ENCODE peak calls at places on chromosomes 12 and 14, in nine cellular contexts. One of them, this sample, is unnamed.

GRCh38 chr12:2411586-2412304 is 359.0 kb downstream of the CACNA1C start:
- DNase-seq in brain microvascular endothelial cell: no peak
- DNase-seq in AG04450: no peak
- DNase-seq in hepatocyte: no peak
- DNase-seq in tibial artery: no peak
- DNase-seq in HepG2: no peak
- DNase-seq in Panc1: no peak
- DNase-seq in fibroblast of villous mesenchyme: no peak
- DNase-seq in cardiac fibroblast: no peak
- DNase-seq in this sample: no peak

GRCh38 chr12:130579231-130579630 is 136.9 kb downstream of the RIMBP2 start:
- DNase-seq in brain microvascular endothelial cell: no peak
- DNase-seq in AG04450: no peak
- DNase-seq in hepatocyte: no peak
- DNase-seq in tibial artery: no peak
- DNase-seq in HepG2: no peak
- DNase-seq in Panc1: no peak
- DNase-seq in fibroblast of villous mesenchyme: no peak
- DNase-seq in cardiac fibroblast: no peak
- DNase-seq in this sample: no peak

GRCh38 chr12:80763874-80764273 is 47.2 kb downstream of the MYF5 start:
- DNase-seq in brain microvascular endothelial cell: peak; percentile 21
- DNase-seq in AG04450: no peak
- DNase-seq in hepatocyte: peak; percentile 66
- DNase-seq in tibial artery: no peak
- DNase-seq in HepG2: peak; percentile 52
- DNase-seq in Panc1: peak; percentile 5
- DNase-seq in fibroblast of villous mesenchyme: peak; percentile 62
- DNase-seq in cardiac fibroblast: peak; percentile 84
- DNase-seq in this sample: no peak

GRCh38 chr14:77593501-77593911 is 22.9 kb downstream of the SPTLC2 start:
- DNase-seq in brain microvascular endothelial cell: no peak
- DNase-seq in AG04450: no peak
- DNase-seq in hepatocyte: no peak
- DNase-seq in tibial artery: no peak
- DNase-seq in HepG2: no peak
- DNase-seq in Panc1: no peak
- DNase-seq in fibroblast of villous mesenchyme: peak; percentile 51
- DNase-seq in cardiac fibroblast: peak; percentile 48
- DNase-seq in this sample: no peak

GRCh38 chr12:132941336-132941954 is 14.7 kb downstream of the ZNF605 start:
- DNase-seq in brain microvascular endothelial cell: no peak
- DNase-seq in AG04450: no peak
- DNase-seq in hepatocyte: no peak
- DNase-seq in tibial artery: no peak
- DNase-seq in HepG2: no peak
- DNase-seq in Panc1: no peak
- DNase-seq in fibroblast of villous mesenchyme: no peak
- DNase-seq in cardiac fibroblast: no peak
- DNase-seq in this sample: no peak

GRCh38 chr14:105201928-105202513 is 20.9 kb upstream of the NUDT14 start:
- DNase-seq in brain microvascular endothelial cell: no peak
- DNase-seq in AG04450: no peak
- DNase-seq in hepatocyte: no peak
- DNase-seq in tibial artery: no peak
- DNase-seq in HepG2: no peak
- DNase-seq in Panc1: no peak
- DNase-seq in fibroblast of villous mesenchyme: no peak
- DNase-seq in cardiac fibroblast: no peak
- DNase-seq in this sample: no peak

GRCh38 chr12:122830517-122831214 is 4.6 kb upstream of the HIP1R start:
- DNase-seq in brain microvascular endothelial cell: peak; percentile 59
- DNase-seq in AG04450: no peak
- DNase-seq in hepatocyte: peak; percentile 48
- DNase-seq in tibial artery: no peak
- DNase-seq in HepG2: no peak
- DNase-seq in Panc1: no peak
- DNase-seq in fibroblast of villous mesenchyme: peak; percentile 89
- DNase-seq in cardiac fibroblast: peak; percentile 97
- DNase-seq in this sample: no peak

GRCh38 chr14:22579218-22579617 is 9.8 kb downstream of the DAD1 start:
- DNase-seq in brain microvascular endothelial cell: no peak
- DNase-seq in AG04450: no peak
- DNase-seq in hepatocyte: no peak
- DNase-seq in tibial artery: no peak
- DNase-seq in HepG2: no peak
- DNase-seq in Panc1: no peak
- DNase-seq in fibroblast of villous mesenchyme: peak; percentile 40
- DNase-seq in cardiac fibroblast: no peak
- DNase-seq in this sample: no peak

GRCh38 chr12:109273354-109273753 is 35.7 kb downstream of the FOXN4 start:
- DNase-seq in brain microvascular endothelial cell: no peak
- DNase-seq in AG04450: no peak
- DNase-seq in hepatocyte: no peak
- DNase-seq in tibial artery: no peak
- DNase-seq in HepG2: no peak
- DNase-seq in Panc1: no peak
- DNase-seq in fibroblast of villous mesenchyme: no peak
- DNase-seq in cardiac fibroblast: no peak
- DNase-seq in this sample: no peak

GRCh38 chr12:96398422-96399080 is 1.7 kb downstream of the CDK17 start:
- DNase-seq in brain microvascular endothelial cell: no peak
- DNase-seq in AG04450: no peak
- DNase-seq in hepatocyte: no peak
- DNase-seq in tibial artery: no peak
- DNase-seq in HepG2: peak; percentile 7
- DNase-seq in Panc1: no peak
- DNase-seq in fibroblast of villous mesenchyme: peak; percentile 37
- DNase-seq in cardiac fibroblast: peak; percentile 37
- DNase-seq in this sample: no peak

GRCh38 chr12:46222642-46223041 is 46.2 kb downstream of the SLC38A1 start:
- DNase-seq in brain microvascular endothelial cell: no peak
- DNase-seq in AG04450: no peak
- DNase-seq in hepatocyte: no peak
- DNase-seq in tibial artery: no peak
- DNase-seq in HepG2: no peak
- DNase-seq in Panc1: no peak
- DNase-seq in fibroblast of villous mesenchyme: no peak
- DNase-seq in cardiac fibroblast: no peak
- DNase-seq in this sample: no peak
- H3K4me3 ChIP-seq in brain microvascular endothelial cell: no peak overlapping the region
- H3K4me3 ChIP-seq in AG04450: no peak overlapping the region
- H3K4me3 ChIP-seq in hepatocyte: no peak overlapping the region
- H3K4me3 ChIP-seq in tibial artery: no peak overlapping the region
- H3K4me3 ChIP-seq in HepG2: no peak overlapping the region
- H3K4me3 ChIP-seq in Panc1: no peak overlapping the region
- H3K4me3 ChIP-seq in fibroblast of villous mesenchyme: no peak overlapping the region
- H3K4me3 ChIP-seq in cardiac fibroblast: no peak overlapping the region
- H3K4me3 ChIP-seq in this sample: no peak overlapping the region

GRCh38 chr14:91253795-91254323 is 9.4 kb upstream of the GPR68 start:
- DNase-seq in brain microvascular endothelial cell: no peak
- DNase-seq in AG04450: no peak
- DNase-seq in hepatocyte: no peak
- DNase-seq in tibial artery: no peak
- DNase-seq in HepG2: no peak
- DNase-seq in Panc1: no peak
- DNase-seq in fibroblast of villous mesenchyme: no peak
- DNase-seq in cardiac fibroblast: no peak
- DNase-seq in this sample: no peak

GRCh38 chr14:91252901-91253794 is 8.6 kb upstream of the GPR68 start:
- DNase-seq in brain microvascular endothelial cell: no peak
- DNase-seq in AG04450: no peak
- DNase-seq in hepatocyte: peak; percentile 61
- DNase-seq in tibial artery: no peak
- DNase-seq in HepG2: no peak
- DNase-seq in Panc1: no peak
- DNase-seq in fibroblast of villous mesenchyme: no peak
- DNase-seq in cardiac fibroblast: no peak
- DNase-seq in this sample: no peak

GRCh38 chr14:91250912-91251311 is 6.4 kb upstream of the GPR68 start:
- DNase-seq in brain microvascular endothelial cell: no peak
- DNase-seq in AG04450: no peak
- DNase-seq in hepatocyte: no peak
- DNase-seq in tibial artery: no peak
- DNase-seq in HepG2: no peak
- DNase-seq in Panc1: no peak
- DNase-seq in fibroblast of villous mesenchyme: no peak
- DNase-seq in cardiac fibroblast: no peak
- DNase-seq in this sample: no peak

GRCh38 chr14:91246051-91246852 is 1.7 kb upstream of the GPR68 start:
- DNase-seq in brain microvascular endothelial cell: no peak
- DNase-seq in AG04450: no peak
- DNase-seq in hepatocyte: no peak
- DNase-seq in tibial artery: no peak
- DNase-seq in HepG2: no peak
- DNase-seq in Panc1: no peak
- DNase-seq in fibroblast of villous mesenchyme: no peak
- DNase-seq in cardiac fibroblast: no peak
- DNase-seq in this sample: no peak

GRCh38 chr14:91249841-91250616 is 5.5 kb upstream of the GPR68 start:
- DNase-seq in brain microvascular endothelial cell: no peak
- DNase-seq in AG04450: no peak
- DNase-seq in hepatocyte: peak; percentile 36
- DNase-seq in tibial artery: no peak
- DNase-seq in HepG2: peak; percentile 41
- DNase-seq in Panc1: no peak
- DNase-seq in fibroblast of villous mesenchyme: no peak
- DNase-seq in cardiac fibroblast: no peak
- DNase-seq in this sample: no peak
- H3K4me3 ChIP-seq in brain microvascular endothelial cell: no peak overlapping the region
- H3K4me3 ChIP-seq in AG04450: no peak overlapping the region
- H3K4me3 ChIP-seq in hepatocyte: no peak overlapping the region
- H3K4me3 ChIP-seq in tibial artery: no peak overlapping the region
- H3K4me3 ChIP-seq in HepG2: no peak overlapping the region
- H3K4me3 ChIP-seq in Panc1: no peak overlapping the region
- H3K4me3 ChIP-seq in fibroblast of villous mesenchyme: no peak overlapping the region
- H3K4me3 ChIP-seq in cardiac fibroblast: no peak overlapping the region
- H3K4me3 ChIP-seq in this sample: no peak overlapping the region

DNA sequence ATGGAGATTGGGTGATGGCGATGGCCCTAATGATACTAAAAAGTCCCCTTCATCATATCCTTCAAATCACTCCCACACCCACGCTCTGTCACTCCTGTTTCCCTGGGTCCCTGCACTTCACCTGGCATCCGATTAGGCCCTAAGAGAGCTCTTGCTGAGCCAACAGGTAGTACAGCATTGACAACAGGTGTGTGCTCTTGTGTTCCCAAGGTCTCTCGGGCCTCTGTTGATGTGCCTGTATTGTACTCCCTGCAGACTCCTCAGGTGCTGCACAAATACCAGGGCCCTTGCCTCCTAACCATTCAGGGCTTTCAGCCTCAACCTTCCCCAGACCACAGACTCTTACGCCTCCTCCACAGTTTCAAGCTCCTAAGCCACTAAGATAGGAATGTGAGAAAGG is 25.8 kb upstream of the VDR start:
- DNase-seq in brain microvascular endothelial cell: no peak
- DNase-seq in AG04450: no peak
- DNase-seq in hepatocyte: no peak
- DNase-seq in tibial artery: no peak
- DNase-seq in HepG2: no peak
- DNase-seq in Panc1: no peak
- DNase-seq in fibroblast of villous mesenchyme: no peak
- DNase-seq in cardiac fibroblast: no peak
- DNase-seq in this sample: no peak
- H3K4me3 ChIP-seq in brain microvascular endothelial cell: no peak overlapping the region
- H3K4me3 ChIP-seq in AG04450: no peak overlapping the region
- H3K4me3 ChIP-seq in hepatocyte: no peak overlapping the region
- H3K4me3 ChIP-seq in tibial artery: no peak overlapping the region
- H3K4me3 ChIP-seq in HepG2: no peak overlapping the region
- H3K4me3 ChIP-seq in Panc1: no peak overlapping the region
- H3K4me3 ChIP-seq in fibroblast of villous mesenchyme: no peak overlapping the region
- H3K4me3 ChIP-seq in cardiac fibroblast: no peak overlapping the region
- H3K4me3 ChIP-seq in this sample: no peak overlapping the region

GRCh38 chr14:69570836-69571330 is 3.8 kb downstream of the CCDC177 start:
- DNase-seq in brain microvascular endothelial cell: no peak
- DNase-seq in AG04450: no peak
- DNase-seq in hepatocyte: no peak
- DNase-seq in tibial artery: no peak
- DNase-seq in HepG2: no peak
- DNase-seq in Panc1: no peak
- DNase-seq in fibroblast of villous mesenchyme: no peak
- DNase-seq in cardiac fibroblast: no peak
- DNase-seq in this sample: no peak
- H3K4me3 ChIP-seq in brain microvascular endothelial cell: no peak overlapping the region
- H3K4me3 ChIP-seq in AG04450: no peak overlapping the region
- H3K4me3 ChIP-seq in hepatocyte: no peak overlapping the region
- H3K4me3 ChIP-seq in tibial artery: no peak overlapping the region
- H3K4me3 ChIP-seq in HepG2: no peak overlapping the region
- H3K4me3 ChIP-seq in Panc1: no peak overlapping the region
- H3K4me3 ChIP-seq in fibroblast of villous mesenchyme: no peak overlapping the region
- H3K4me3 ChIP-seq in cardiac fibroblast: no peak overlapping the region
- H3K4me3 ChIP-seq in this sample: no peak overlapping the region

DNA sequence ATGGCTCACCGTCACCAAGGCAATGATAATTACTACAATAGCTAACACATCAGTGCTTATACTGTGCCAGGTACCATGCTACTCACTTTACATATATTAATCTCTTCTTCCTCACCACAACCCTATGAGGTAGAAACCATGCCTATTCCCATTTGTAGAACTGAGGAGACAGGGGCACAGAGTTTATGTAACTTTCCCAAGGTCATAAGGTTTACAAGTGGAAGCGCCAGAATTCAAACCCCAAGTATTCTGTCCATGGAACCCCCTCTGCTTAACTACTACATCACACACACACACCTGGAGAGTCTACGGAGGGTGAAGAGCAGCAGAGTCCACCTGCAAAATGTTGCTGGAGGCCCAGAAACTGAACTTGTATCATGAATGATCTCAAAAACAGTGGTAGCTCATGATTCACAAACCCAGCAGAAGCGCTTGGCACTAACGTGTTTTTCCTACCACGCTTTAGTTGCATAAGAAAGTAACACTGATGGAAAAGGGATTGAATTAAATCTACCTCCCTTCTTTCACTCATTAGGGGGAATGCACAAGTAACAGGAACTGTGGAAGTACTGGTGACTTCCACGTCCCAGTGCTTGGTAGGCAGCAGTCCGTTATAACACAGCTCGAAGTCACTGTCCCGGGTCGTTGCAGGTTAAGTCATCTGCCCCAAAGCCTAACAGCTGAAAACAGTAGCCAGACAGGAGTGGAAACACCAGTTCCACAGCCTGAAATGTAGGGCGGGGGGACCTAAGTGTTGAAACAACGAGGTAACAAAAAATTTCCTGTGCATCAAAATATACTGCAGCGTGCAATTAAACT is 2.0 kb downstream of the ITPR2 start:
- DNase-seq in brain microvascular endothelial cell: no peak
- DNase-seq in AG04450: no peak
- DNase-seq in hepatocyte: no peak
- DNase-seq in tibial artery: no peak
- DNase-seq in HepG2: no peak
- DNase-seq in Panc1: no peak
- DNase-seq in fibroblast of villous mesenchyme: no peak
- DNase-seq in cardiac fibroblast: no peak
- DNase-seq in this sample: no peak
- H3K4me3 ChIP-seq in brain microvascular endothelial cell: peak overlapping the region; percentile 18
- H3K4me3 ChIP-seq in AG04450: no peak overlapping the region
- H3K4me3 ChIP-seq in hepatocyte: peak overlapping the region; percentile 95
- H3K4me3 ChIP-seq in tibial artery: peak overlapping the region; percentile 21
- H3K4me3 ChIP-seq in HepG2: peak overlapping the region; percentile 84
- H3K4me3 ChIP-seq in Panc1: peak overlapping the region; percentile 12
- H3K4me3 ChIP-seq in fibroblast of villous mesenchyme: peak overlapping the region; percentile 57
- H3K4me3 ChIP-seq in cardiac fibroblast: no peak overlapping the region
- H3K4me3 ChIP-seq in this sample: no peak overlapping the region